ENCODE peak calls at places on chromosomes 16 and 17, in four cellular contexts. P, D, I and B are unnamed samples.
A peak's percentile ranks its signal among the peaks of the same experiment; 100 is the strongest.

GRCh38 chr16:14641206-14641605 is 8.5 kb downstream of the BFAR start:
- DNase-seq in P (no peak), D (no peak), I (no peak), B (no peak)

GRCh38 chr17:279776-280175 is 72.8 kb downstream of the RPH3AL start:
- DNase-seq in P (no peak), D (no peak), I (no peak), B (no peak)

GRCh38 chr17:49958723-49959122 is 10.3 kb upstream of the DLX4 start:
- DNase-seq in P (no peak), D (no peak), I (no peak), B (no peak)

GRCh38 chr16:50313596-50314483 is 47.5 kb downstream of the ADCY7 start:
- DNase-seq in P (peak; percentile 41), D (peak; percentile 95), I (no peak), B (no peak)

GRCh38 chr17:74212913-74213791 is at the start of gene TTYH2:
- DNase-seq in P (peak; percentile 81), D (peak; percentile 77), I (peak; percentile 90), B (no peak)

GRCh38 chr16:25143898-25144297 is 32.4 kb downstream of the LCMT1 start:
- DNase-seq in P (no peak), D (no peak), I (peak; percentile 12), B (no peak)

GRCh38 chr17:39661044-39661406 is 4.1 kb upstream of the TCAP start:
- DNase-seq in P (no peak), D (no peak), I (no peak), B (no peak)

GRCh38 chr16:68792465-68793324 is 50.6 kb upstream of the TANGO6 start:
- DNase-seq in P (no peak), D (peak; percentile 95), I (peak; percentile 18), B (no peak)

GRCh38 chr17:35432176-35433074 is at the start of gene SLFN12:
- DNase-seq in P (peak; percentile 71), D (no peak), I (no peak), B (peak; percentile 67)

GRCh38 chr17:46733837-46734516 is 84.5 kb downstream of the WNT3 start:
- DNase-seq in P (no peak), D (no peak), I (no peak), B (no peak)

GRCh38 chr16:9003322-9003721 is 39.6 kb upstream of the USP7 start:
- DNase-seq in P (no peak), D (no peak), I (no peak), B (no peak)

GRCh38 chr17:41913798-41914197 is 5.0 kb downstream of the ACLY start:
- DNase-seq in P (no peak), D (no peak), I (no peak), B (no peak)
- TF ChIP-seq BRCA1 in P (no peak), D (no peak), I (no peak), B (no peak)

GRCh38 chr16:26930776-26931175 is 136.0 kb upstream of the C16orf82 start:
- DNase-seq in P (no peak), D (no peak), I (no peak), B (no peak)
- H3K27ac ChIP-seq in P (no peak overlapping the region), D (no peak overlapping the region), I (no peak overlapping the region), B (no peak overlapping the region)

GRCh38 chr17:61457226-61457983 is 5.2 kb downstream of the TBX4 start:
- DNase-seq in P (peak; percentile 63), D (no peak), I (no peak), B (no peak)
- TF ChIP-seq EZH2 in P (peak; percentile 78), D (no peak), I (no peak), B (no peak)

GRCh38 chr17:68255731-68256538 is 8.1 kb downstream of the AMZ2 start:
- DNase-seq in P (no peak), D (peak; percentile 40), I (peak; percentile 64), B (no peak)
- TF ChIP-seq BRCA1 in P (no peak), D (no peak), I (no peak), B (no peak)

GRCh38 chr17:37447641-37448040 is 41.0 kb downstream of the TADA2A start:
- DNase-seq in P (no peak), D (no peak), I (no peak), B (no peak)
- H3K27ac ChIP-seq in P (no peak overlapping the region), D (no peak overlapping the region), I (no peak overlapping the region), B (no peak overlapping the region)

GRCh38 chr16:66996324-66996982 is 8.1 kb downstream of the CES4A start:
- DNase-seq in P (no peak), D (peak; percentile 92), I (no peak), B (no peak)

GRCh38 chr16:67001159-67001486 is 12.7 kb downstream of the CES4A start:
- DNase-seq in P (no peak), D (no peak), I (no peak), B (no peak)

GRCh38 chr16:67001726-67002125 is 13.3 kb downstream of the CES4A start:
- DNase-seq in P (no peak), D (no peak), I (no peak), B (no peak)

GRCh38 chr16:66996983-66997358 is 8.6 kb downstream of the CES4A start:
- DNase-seq in P (no peak), D (no peak), I (no peak), B (no peak)

GRCh38 chr16:67000384-67001158 is 12.2 kb downstream of the CES4A start:
- DNase-seq in P (peak; percentile 84), D (no peak), I (peak; percentile 46), B (no peak)
- TF ChIP-seq EZH2 in P (peak; percentile 39), D (no peak), I (no peak), B (no peak)

DNA sequence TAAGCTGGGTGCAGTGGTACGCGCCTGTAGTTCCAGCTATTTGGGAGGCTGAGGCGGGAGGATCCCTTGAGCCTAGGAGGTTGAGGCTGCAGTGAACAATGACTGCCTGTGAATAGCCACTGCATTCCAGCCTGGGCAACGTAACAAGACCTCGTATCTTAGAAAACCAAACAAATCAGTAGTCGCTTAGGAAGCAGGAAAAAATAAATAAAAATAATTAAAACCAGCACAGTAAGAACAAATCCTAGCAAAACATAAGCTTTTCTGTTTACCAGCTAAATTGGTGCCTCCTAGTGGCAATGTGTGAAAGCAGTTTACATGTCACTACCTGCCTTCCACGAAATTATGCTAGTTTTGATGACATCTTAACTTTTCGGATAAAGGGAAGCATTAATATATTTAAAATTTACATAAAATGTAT is 1.3 kb downstream of the ARMC5 start:
- DNase-seq in P (no peak), D (peak; percentile 54), I (peak; percentile 67), B (no peak)
- TF ChIP-seq BRCA1 in P (no peak), D (no peak), I (no peak), B (no peak)